ENCODE peak calls at places on chromosomes 1 and 21, in four cellular contexts. One of them, this sample, is unnamed.
A peak's percentile ranks its signal among the peaks of the same experiment; 100 is the strongest.

GRCh38 chr1:168454211-168454815 is 89.5 kb downstream of the XCL2 start:
- DNase-seq in H1: no peak
- DNase-seq in HepG2: no peak
- DNase-seq in GM12878: no peak
- DNase-seq in this sample: no peak

GRCh38 chr1:243246916-243247315 is 8.2 kb downstream of the CEP170 start:
- DNase-seq in H1: no peak
- DNase-seq in HepG2: no peak
- DNase-seq in GM12878: no peak
- DNase-seq in this sample: no peak

GRCh38 chr1:154626456-154627246 is 18.7 kb upstream of the ADAR start:
- DNase-seq in H1: no peak
- DNase-seq in HepG2: peak; percentile 32
- DNase-seq in GM12878: no peak
- DNase-seq in this sample: no peak

GRCh38 chr1:65420590-65421340 is at the start of the genes LEPR and LEPROT:
- DNase-seq in H1: peak; percentile 95
- DNase-seq in HepG2: peak; percentile 58
- DNase-seq in GM12878: no peak
- DNase-seq in this sample: no peak

GRCh38 chr1:172990598-172991215 is 60.0 kb downstream of the TNFSF18 start:
- DNase-seq in H1: no peak
- DNase-seq in HepG2: no peak
- DNase-seq in GM12878: no peak
- DNase-seq in this sample: no peak

GRCh38 chr1:108817016-108817415 is 39.9 kb downstream of the AKNAD1 start:
- DNase-seq in H1: no peak
- DNase-seq in HepG2: peak; percentile 2
- DNase-seq in GM12878: no peak
- DNase-seq in this sample: no peak

GRCh38 chr1:29504266-29504665 is 267.9 kb downstream of the PTPRU start:
- DNase-seq in H1: peak; percentile 37
- DNase-seq in HepG2: no peak
- DNase-seq in GM12878: no peak
- DNase-seq in this sample: no peak

GRCh38 chr1:15346356-15347030 is 63.2 kb upstream of the EFHD2 start:
- DNase-seq in H1: no peak
- DNase-seq in HepG2: no peak
- DNase-seq in GM12878: no peak
- DNase-seq in this sample: no peak

GRCh38 chr1:105608713-105609112 is 1447.8 kb upstream of the PRMT6 start:
- DNase-seq in H1: no peak
- DNase-seq in HepG2: peak; percentile 4
- DNase-seq in GM12878: no peak
- DNase-seq in this sample: no peak

GRCh38 chr1:39508857-39509305 is 17.4 kb downstream of the BMP8A start:
- DNase-seq in H1: no peak
- DNase-seq in HepG2: peak; percentile 18
- DNase-seq in GM12878: no peak
- DNase-seq in this sample: no peak

GRCh38 chr1:40926441-40926840 is 53.1 kb upstream of the CTPS1 start:
- DNase-seq in H1: no peak
- DNase-seq in HepG2: no peak
- DNase-seq in GM12878: no peak
- DNase-seq in this sample: no peak

GRCh38 chr21:31363720-31364119 is 19.7 kb upstream of the TIAM1 start:
- DNase-seq in H1: no peak
- DNase-seq in HepG2: no peak
- DNase-seq in GM12878: no peak
- DNase-seq in this sample: no peak

GRCh38 chr1:165542015-165542631 is 1.7 kb upstream of the LRRC52 start:
- DNase-seq in H1: no peak
- DNase-seq in HepG2: no peak
- DNase-seq in GM12878: no peak
- DNase-seq in this sample: no peak

GRCh38 chr1:22262583-22262982 is 119.7 kb upstream of the WNT4 start:
- DNase-seq in H1: no peak
- DNase-seq in HepG2: no peak
- DNase-seq in GM12878: no peak
- DNase-seq in this sample: peak; percentile 66

GRCh38 chr1:93331412-93331811 is 14.3 kb upstream of the DR1 start:
- DNase-seq in H1: no peak
- DNase-seq in HepG2: no peak
- DNase-seq in GM12878: no peak
- DNase-seq in this sample: no peak

GRCh38 chr1:42692461-42692860 is 10.2 kb downstream of the YBX1 start:
- DNase-seq in H1: no peak
- DNase-seq in HepG2: no peak
- DNase-seq in GM12878: no peak
- DNase-seq in this sample: no peak

GRCh38 chr1:119795471-119795870 is 15.8 kb downstream of the REG4 start:
- DNase-seq in H1: peak; percentile 36
- DNase-seq in HepG2: no peak
- DNase-seq in GM12878: no peak
- DNase-seq in this sample: no peak

GRCh38 chr1:212606734-212607205 is 1.8 kb upstream of the ATF3 start:
- DNase-seq in H1: no peak
- DNase-seq in HepG2: no peak
- DNase-seq in GM12878: no peak
- DNase-seq in this sample: peak; percentile 47

GRCh38 chr1:91199988-91200387 is 178.2 kb upstream of the ZNF644 start:
- DNase-seq in H1: no peak
- DNase-seq in HepG2: no peak
- DNase-seq in GM12878: no peak
- DNase-seq in this sample: no peak

GRCh38 chr1:28915036-28915895 is 897 bp downstream of the EPB41 start:
- DNase-seq in H1: peak; percentile 67
- DNase-seq in HepG2: peak; percentile 45
- DNase-seq in GM12878: no peak
- DNase-seq in this sample: peak; percentile 68

GRCh38 chr21:42632336-42632751 is 21.1 kb upstream of the PDE9A start:
- DNase-seq in H1: no peak
- DNase-seq in HepG2: no peak
- DNase-seq in GM12878: no peak
- DNase-seq in this sample: no peak

GRCh38 chr1:150009604-150010387 is 730 bp downstream of the OTUD7B start:
- DNase-seq in H1: no peak
- DNase-seq in HepG2: peak; percentile 35
- DNase-seq in GM12878: no peak
- DNase-seq in this sample: peak; percentile 34

GRCh38 chr1:155077758-155078495 is 710 bp upstream of the EFNA3 start:
- DNase-seq in H1: no peak
- DNase-seq in HepG2: no peak
- DNase-seq in GM12878: no peak
- DNase-seq in this sample: no peak

GRCh38 chr1:147217142-147217541 is 8.0 kb downstream of the FMO5 start:
- DNase-seq in H1: no peak
- DNase-seq in HepG2: no peak
- DNase-seq in GM12878: no peak
- DNase-seq in this sample: no peak
- TF ChIP-seq JUND in H1: no peak
- TF ChIP-seq JUND in HepG2: no peak
- TF ChIP-seq JUND in GM12878: no peak
- TF ChIP-seq JUND in this sample: no peak

DNA sequence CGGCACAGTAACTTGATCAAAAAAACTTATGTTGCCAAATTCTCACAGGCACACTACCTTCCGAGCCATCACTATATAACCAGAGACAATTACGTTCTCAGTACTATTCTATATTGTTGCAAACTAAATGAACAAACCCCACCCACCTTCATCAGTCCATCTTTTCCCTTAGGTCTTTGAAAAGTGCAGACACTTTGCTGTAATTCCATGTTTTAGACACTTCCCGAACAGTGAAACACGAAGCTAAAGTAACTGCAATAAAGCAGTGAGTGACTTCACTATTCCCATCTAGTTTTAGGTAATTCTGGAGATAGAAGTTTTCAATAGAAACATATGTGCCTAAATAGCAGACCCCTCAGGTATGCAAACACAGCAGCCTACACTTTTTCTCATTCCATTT is 7.7 kb downstream of the SFPQ start:
- DNase-seq in H1: no peak
- DNase-seq in HepG2: no peak
- DNase-seq in GM12878: no peak
- DNase-seq in this sample: no peak
- TF ChIP-seq CHD2 in H1: no peak
- TF ChIP-seq CHD2 in HepG2: no peak
- TF ChIP-seq CHD2 in GM12878: no peak
- TF ChIP-seq CHD2 in this sample: no peak

GRCh38 chr1:205809942-205810345 is 3.1 kb downstream of the SLC41A1 start:
- DNase-seq in H1: no peak
- DNase-seq in HepG2: no peak
- DNase-seq in GM12878: no peak
- DNase-seq in this sample: no peak
- TF ChIP-seq CREB1 in H1: no peak
- TF ChIP-seq CREB1 in HepG2: no peak
- TF ChIP-seq CREB1 in GM12878: no peak
- TF ChIP-seq CREB1 in this sample: no peak

DNA sequence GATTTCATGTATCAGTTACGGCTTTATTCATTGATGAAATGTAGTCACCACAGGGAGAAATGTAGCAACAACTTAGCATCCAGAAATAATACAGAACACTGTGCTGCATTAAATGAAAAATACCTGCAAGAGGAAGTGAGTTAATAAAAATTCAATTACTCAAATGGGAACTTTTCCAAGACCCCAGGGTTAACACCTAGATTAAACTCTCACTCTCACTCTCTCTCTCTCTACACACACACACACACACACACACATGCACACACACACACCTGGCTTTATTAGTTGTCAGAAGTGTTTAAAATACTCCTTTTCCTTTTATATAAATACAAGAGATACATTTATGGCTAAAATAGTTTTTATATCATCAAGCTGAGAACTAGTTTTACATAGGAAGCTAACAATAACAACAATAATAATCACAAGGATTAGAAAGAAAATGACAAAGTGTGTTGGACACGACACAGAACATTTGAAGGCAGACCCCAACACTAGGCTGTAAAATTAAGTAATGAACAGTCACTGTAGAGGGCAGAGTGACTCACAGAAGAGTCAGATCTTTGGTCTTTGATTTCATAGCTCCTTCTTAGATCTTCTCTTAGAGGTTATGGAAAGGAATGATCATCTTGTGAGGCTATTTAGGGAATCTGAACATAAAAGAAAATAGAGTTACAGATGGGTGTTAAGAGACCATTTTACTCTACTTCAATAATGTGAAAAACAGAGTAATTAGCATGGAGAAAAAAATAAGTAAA is 1266.0 kb upstream of the ADGRL2 start:
- DNase-seq in H1: no peak
- DNase-seq in HepG2: no peak
- DNase-seq in GM12878: no peak
- DNase-seq in this sample: no peak
- TF ChIP-seq JUND in H1: no peak
- TF ChIP-seq JUND in HepG2: no peak
- TF ChIP-seq JUND in GM12878: no peak
- TF ChIP-seq JUND in this sample: no peak

GRCh38 chr21:33214056-33214455 is 15.7 kb upstream of the IFNAR2 start:
- DNase-seq in H1: no peak
- DNase-seq in HepG2: no peak
- DNase-seq in GM12878: no peak
- DNase-seq in this sample: no peak

GRCh38 chr21:33211732-33212131 is 18.0 kb upstream of the IFNAR2 start:
- DNase-seq in H1: no peak
- DNase-seq in HepG2: no peak
- DNase-seq in GM12878: no peak
- DNase-seq in this sample: no peak

GRCh38 chr21:33211305-33211704 is 18.4 kb upstream of the IFNAR2 start:
- DNase-seq in H1: no peak
- DNase-seq in HepG2: no peak
- DNase-seq in GM12878: no peak
- DNase-seq in this sample: no peak

GRCh38 chr21:33208534-33208933 is 21.2 kb upstream of the IFNAR2 start:
- DNase-seq in H1: no peak
- DNase-seq in HepG2: no peak
- DNase-seq in GM12878: no peak
- DNase-seq in this sample: no peak

GRCh38 chr21:33212159-33212851 is 17.4 kb upstream of the IFNAR2 start:
- DNase-seq in H1: no peak
- DNase-seq in HepG2: no peak
- DNase-seq in GM12878: no peak
- DNase-seq in this sample: peak; percentile 43
- TF ChIP-seq CHD2 in H1: no peak
- TF ChIP-seq CHD2 in HepG2: no peak
- TF ChIP-seq CHD2 in GM12878: no peak
- TF ChIP-seq CHD2 in this sample: no peak

GRCh38 chr1:33371334-33371733 is 50.4 kb upstream of the A3GALT2 start:
- DNase-seq in H1: no peak
- DNase-seq in HepG2: no peak
- DNase-seq in GM12878: no peak
- DNase-seq in this sample: no peak

GRCh38 chr1:33372162-33372561 is 51.3 kb upstream of the A3GALT2 start:
- DNase-seq in H1: no peak
- DNase-seq in HepG2: no peak
- DNase-seq in GM12878: no peak
- DNase-seq in this sample: no peak

GRCh38 chr1:33370286-33370685 is 49.4 kb upstream of the A3GALT2 start:
- DNase-seq in H1: no peak
- DNase-seq in HepG2: no peak
- DNase-seq in GM12878: no peak
- DNase-seq in this sample: no peak

GRCh38 chr1:33369764-33370163 is 48.9 kb upstream of the A3GALT2 start:
- DNase-seq in H1: no peak
- DNase-seq in HepG2: no peak
- DNase-seq in GM12878: no peak
- DNase-seq in this sample: no peak

DNA sequence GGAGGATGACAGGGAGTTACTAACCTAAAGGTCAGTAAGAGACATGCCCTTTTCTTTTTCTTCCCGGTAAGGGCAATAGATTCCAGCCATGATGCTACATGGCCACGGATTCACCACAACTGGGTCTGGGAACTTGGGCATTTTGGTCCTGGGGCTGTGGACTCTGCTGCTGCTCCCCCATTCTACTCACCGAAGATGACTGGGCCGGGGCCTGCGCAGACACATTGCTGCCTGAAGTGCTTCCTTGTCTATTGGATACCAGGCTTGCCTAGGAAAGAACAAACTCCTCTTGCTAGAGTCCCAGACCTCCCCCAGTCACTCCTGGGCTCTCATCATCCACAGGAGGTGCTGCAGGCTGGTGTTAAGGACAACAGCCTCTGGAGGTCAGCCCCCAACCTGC is 49.9 kb upstream of the A3GALT2 start:
- DNase-seq in H1: no peak
- DNase-seq in HepG2: no peak
- DNase-seq in GM12878: no peak
- DNase-seq in this sample: no peak
- TF ChIP-seq CREB1 in H1: no peak
- TF ChIP-seq CREB1 in HepG2: no peak
- TF ChIP-seq CREB1 in GM12878: no peak
- TF ChIP-seq CREB1 in this sample: no peak